ENCODE peak calls at places on chromosome 17, in eight cellular contexts. N is A549, O is pancreas, I is lower leg skin, S is neural crest cell, F is OCI-LY7, K is breast epithelium, Y is type B pancreatic cell. A is an unnamed sample.

GRCh38 chr17:10718547-10718946 is 11.3 kb downstream of the TMEM220 start:
- DNase-seq in S (no peak), K (no peak), O (no peak), Y (no peak), N (no peak), I (no peak), F (no peak), A (no peak)

GRCh38 chr17:4881761-4882555 is 17.4 kb upstream of the C17orf107 start:
- DNase-seq in N (peak), I (no peak), Y (no peak), S (no peak), K (peak), O (peak), F (peak), A (no peak)

GRCh38 chr17:43983515-43984411 is 20.7 kb upstream of the NAGS start:
- DNase-seq in N (peak), Y (no peak), F (no peak), O (no peak), S (peak), I (no peak), K (no peak), A (no peak)

GRCh38 chr17:410674-411401 is 58.2 kb upstream of the RPH3AL start:
- DNase-seq in S (no peak), O (no peak), N (peak), K (no peak), I (no peak), F (no peak), Y (no peak), A (peak)

GRCh38 chr17:45307290-45308015 is 9.4 kb downstream of the MAP3K14 start:
- DNase-seq in S (no peak), I (no peak), O (no peak), Y (no peak), K (no peak), N (peak), F (peak), A (no peak)

GRCh38 chr17:42520540-42520951 is 15.5 kb upstream of the NAGLU start:
- DNase-seq in N (no peak), K (no peak), F (peak), Y (no peak), O (no peak), I (no peak), S (peak), A (no peak)

GRCh38 chr17:72822358-72823023 is 270.0 kb downstream of the SLC39A11 start:
- DNase-seq in S (no peak), N (no peak), K (no peak), O (peak), Y (no peak), I (peak), F (no peak), A (no peak)

GRCh38 chr17:37392024-37392590 is 14.5 kb downstream of the ACACA start:
- DNase-seq in O (no peak), I (no peak), K (no peak), Y (no peak), F (no peak), N (peak), S (no peak), A (no peak)

GRCh38 chr17:45895969-45896793 is 1.8 kb downstream of the MAPT start:
- DNase-seq in N (peak), K (no peak), Y (no peak), S (no peak), F (no peak), I (no peak), O (no peak), A (no peak)

GRCh38 chr17:6279659-6280058 is 155.3 kb downstream of the AIPL1 start:
- DNase-seq in K (no peak), I (peak), O (no peak), N (peak), F (peak), S (no peak), Y (no peak), A (no peak)

GRCh38 chr17:15453246-15453645 is 14.2 kb downstream of the CDRT4 start:
- DNase-seq in N (no peak), I (peak), F (no peak), O (no peak), S (no peak), Y (no peak), K (no peak), A (no peak)

GRCh38 chr17:56708220-56708567 is 114.7 kb downstream of the NOG start:
- DNase-seq in K (no peak), Y (no peak), O (no peak), F (no peak), I (no peak), N (no peak), S (no peak), A (no peak)

GRCh38 chr17:29177871-29178749 is 2.1 kb downstream of the MYO18A start:
- DNase-seq in I (peak), N (peak), K (no peak), F (no peak), Y (no peak), S (no peak), O (no peak), A (no peak)

GRCh38 chr17:12983986-12984932 is 33.6 kb downstream of the ELAC2 start:
- DNase-seq in Y (no peak), N (no peak), K (no peak), I (no peak), S (no peak), F (no peak), O (peak), A (no peak)

GRCh38 chr17:64230551-64231408 is 32.3 kb downstream of the TEX2 start:
- DNase-seq in O (no peak), Y (no peak), I (no peak), N (peak), K (no peak), F (no peak), S (no peak), A (no peak)

GRCh38 chr17:73091770-73092517 is 544 bp downstream of the SLC39A11 start:
- DNase-seq in Y (no peak), K (peak), I (peak), S (no peak), F (peak), N (peak), O (peak), A (peak)

GRCh38 chr17:1239210-1239609 is 31.0 kb upstream of the BHLHA9 start:
- DNase-seq in Y (no peak), O (no peak), N (no peak), F (no peak), S (no peak), K (no peak), I (no peak), A (no peak)

GRCh38 chr17:28467456-28468025 is 5.9 kb upstream of the SLC13A2 start:
- DNase-seq in K (no peak), S (no peak), F (no peak), N (no peak), I (no peak), O (no peak), Y (no peak), A (no peak)

GRCh38 chr17:22464041-22464440 is 771.7 kb downstream of the KCNJ18 start:
- DNase-seq in S (no peak), K (no peak), Y (no peak), O (no peak), F (no peak), I (peak), N (no peak), A (no peak)

GRCh38 chr17:16328997-16329396 is 24.3 kb downstream of the CENPV start:
- DNase-seq in Y (no peak), O (no peak), K (no peak), I (no peak), F (no peak), S (no peak), N (no peak), A (no peak)

GRCh38 chr17:35051183-35051578 is 12.3 kb downstream of the RFFL start:
- DNase-seq in K (no peak), S (no peak), Y (no peak), O (no peak), F (peak), I (no peak), N (no peak), A (no peak)

GRCh38 chr17:42275527-42276358 is 448 bp downstream of the STAT5B start:
- DNase-seq in S (peak), I (no peak), O (no peak), K (no peak), F (peak), Y (peak), N (no peak), A (no peak)

GRCh38 chr17:4340914-4341615 is 25.4 kb downstream of the UBE2G1 start:
- DNase-seq in F (no peak), K (no peak), N (no peak), O (no peak), Y (no peak), I (no peak), S (no peak), A (no peak)

GRCh38 chr17:3843935-3844516 is 2.0 kb downstream of the NCBP3 start:
- DNase-seq in O (no peak), Y (no peak), F (peak), I (no peak), K (no peak), S (no peak), N (peak), A (no peak)

GRCh38 chr17:81924557-81925532 is 2.7 kb downstream of the MAFG start:
- DNase-seq in O (no peak), Y (no peak), F (no peak), S (no peak), N (peak), K (no peak), I (no peak), A (no peak)

GRCh38 chr17:1730345-1731193 is 6.1 kb downstream of the WDR81 start:
- DNase-seq in F (no peak), I (peak), K (peak), S (no peak), Y (no peak), O (peak), N (no peak), A (peak)

GRCh38 chr17:32264140-32264799 is 1.4 kb upstream of the RHBDL3 start:
- DNase-seq in N (peak), K (no peak), F (no peak), I (no peak), Y (no peak), S (no peak), O (no peak), A (no peak)

DNA sequence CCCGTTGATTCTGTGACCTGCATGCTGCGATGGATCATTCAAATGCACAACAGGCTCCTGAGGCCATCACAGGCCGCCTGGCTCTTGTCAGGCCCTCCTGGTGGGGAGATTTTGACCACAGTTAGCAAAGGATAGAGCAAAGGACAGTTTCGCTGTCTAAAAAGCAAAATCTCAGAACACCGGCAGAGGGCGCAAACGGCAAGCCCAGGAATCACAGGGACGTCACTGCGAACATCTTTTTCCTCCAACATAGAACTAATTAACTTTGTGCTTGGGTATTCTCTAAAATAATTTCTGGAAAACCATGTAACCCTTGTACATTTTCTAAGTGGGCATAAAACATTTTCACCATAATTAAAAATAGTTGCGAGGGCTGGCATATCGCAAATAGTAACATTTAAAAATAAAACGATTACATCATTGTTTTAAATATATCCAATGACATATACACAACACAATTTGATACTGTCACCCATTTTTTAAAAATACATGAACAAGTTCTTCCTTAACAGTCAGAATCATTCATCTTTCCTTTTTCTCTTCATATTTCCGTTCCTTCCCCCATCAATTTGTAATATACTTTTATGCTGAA is 19.7 kb upstream of the SLC47A1 start:
- DNase-seq in N (peak), K (peak), O (peak), Y (no peak), I (peak), S (peak), F (peak), A (peak)
- TF ChIP-seq CTCF in N (peak), K (peak), O (peak), Y (peak), I (no peak), S (peak), F (peak), A (peak)

GRCh38 chr17:50545306-50545705 is 1.7 kb upstream of the SPATA20 start:
- DNase-seq in Y (no peak), O (no peak), K (no peak), N (no peak), S (no peak), F (no peak), I (no peak), A (no peak)
- TF ChIP-seq CTCF in Y (no peak), O (no peak), K (no peak), N (no peak), S (no peak), F (no peak), I (no peak), A (no peak)

GRCh38 chr17:82931696-82932060 is 91.9 kb upstream of the ZNF750 start:
- DNase-seq in F (no peak), K (peak), Y (peak), O (no peak), S (no peak), N (no peak), I (peak), A (no peak)

GRCh38 chr17:82933006-82933310 is 93.1 kb upstream of the ZNF750 start:
- DNase-seq in O (no peak), Y (peak), K (peak), S (no peak), F (no peak), N (no peak), I (peak), A (peak)

GRCh38 chr17:82932146-82933005 is 92.6 kb upstream of the ZNF750 start:
- DNase-seq in S (no peak), I (peak), K (peak), O (no peak), F (no peak), N (no peak), Y (peak), A (no peak)

GRCh38 chr17:82935944-82936767 is 96.3 kb upstream of the ZNF750 start:
- DNase-seq in I (peak), N (no peak), K (peak), Y (peak), O (no peak), S (no peak), F (no peak), A (no peak)

DNA sequence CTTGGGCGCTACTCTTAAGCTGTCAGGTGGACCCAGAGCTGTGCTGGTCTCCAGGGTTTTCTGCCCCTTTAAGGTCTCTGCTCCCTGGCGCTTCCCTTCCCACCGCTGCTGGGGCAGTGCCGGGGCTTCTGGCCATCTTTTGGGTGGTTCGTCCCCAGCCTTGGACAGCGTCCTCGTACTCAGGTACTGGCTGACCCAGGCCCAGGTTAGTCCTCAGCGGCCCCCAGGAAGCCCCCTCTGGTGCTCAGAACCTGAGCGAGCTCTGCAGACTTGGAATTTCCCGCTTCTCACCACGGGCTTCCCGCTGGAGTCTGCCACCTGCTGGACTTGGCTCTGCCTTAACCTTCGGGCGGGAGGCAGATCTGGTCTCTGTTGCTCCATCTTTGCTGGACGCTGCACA is 94.1 kb upstream of the ZNF750 start:
- DNase-seq in I (peak), F (no peak), K (no peak), N (no peak), Y (peak), O (no peak), S (no peak), A (no peak)
- TF ChIP-seq CTCF in I (no peak), F (peak), K (no peak), N (no peak), Y (peak), O (no peak), S (no peak), A (no peak)

DNA sequence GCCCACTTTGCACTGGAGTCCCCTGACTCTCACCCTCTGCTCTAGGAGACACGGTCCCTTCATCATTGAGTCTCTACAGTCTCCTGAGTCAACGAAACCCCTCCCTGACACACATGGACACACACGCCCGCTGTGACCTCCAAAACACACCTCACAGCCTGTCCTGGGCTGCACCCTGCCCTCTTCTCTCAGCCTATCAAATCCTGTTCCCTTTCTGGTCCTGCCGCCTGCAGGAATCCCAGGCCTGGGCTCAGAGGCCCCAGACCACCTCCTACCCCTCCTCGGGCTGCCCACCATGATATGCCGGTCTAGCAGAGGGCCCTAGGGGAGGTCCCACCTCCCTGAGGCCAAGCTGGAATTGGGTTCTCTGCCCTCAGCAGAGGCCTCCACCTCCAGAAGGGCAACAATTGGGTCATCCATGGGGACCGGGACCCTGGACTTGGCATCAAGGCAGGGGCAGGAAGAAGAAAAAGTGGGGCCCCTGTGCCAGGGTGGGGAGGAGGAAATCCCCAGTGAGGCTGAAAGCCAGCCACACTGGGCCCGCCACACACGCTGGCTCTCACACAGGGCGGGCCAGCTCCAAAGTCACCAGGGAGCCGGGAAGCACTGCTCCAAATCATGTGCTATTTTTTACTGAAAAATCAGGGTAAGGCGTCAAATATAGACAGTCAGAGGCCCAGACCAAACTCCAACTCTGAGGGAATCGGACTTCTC is 3.4 kb downstream of the PPP1R9B start:
- DNase-seq in F (no peak), K (no peak), S (no peak), N (no peak), O (no peak), Y (no peak), I (no peak), A (no peak)
- TF ChIP-seq CTCF in F (no peak), K (no peak), S (no peak), N (no peak), O (no peak), Y (no peak), I (no peak), A (no peak)

GRCh38 chr17:66678061-66678460 is 156.9 kb upstream of the CACNG5 start:
- DNase-seq in O (no peak), I (no peak), Y (no peak), K (no peak), N (no peak), S (no peak), F (no peak), A (no peak)

GRCh38 chr17:66676421-66676820 is 158.5 kb upstream of the CACNG5 start:
- DNase-seq in Y (no peak), K (peak), O (peak), F (no peak), S (no peak), N (peak), I (peak), A (no peak)

GRCh38 chr17:66675273-66675990 is 159.5 kb upstream of the CACNG5 start:
- DNase-seq in K (no peak), O (no peak), F (no peak), S (no peak), I (peak), Y (no peak), N (no peak), A (no peak)

GRCh38 chr17:66677201-66677981 is 157.5 kb upstream of the CACNG5 start:
- DNase-seq in S (no peak), K (no peak), I (peak), Y (no peak), N (no peak), O (no peak), F (no peak), A (no peak)

GRCh38 chr17:66675991-66676371 is 158.9 kb upstream of the CACNG5 start:
- DNase-seq in K (no peak), I (peak), N (no peak), O (no peak), S (no peak), Y (no peak), F (no peak), A (no peak)
- TF ChIP-seq CTCF in K (no peak), I (no peak), N (no peak), O (no peak), S (no peak), Y (no peak), F (no peak), A (no peak)

GRCh38 chr17:80219777-80220708 is at the start of the genes SGSH and SLC26A11:
- DNase-seq in F (peak), O (peak), I (peak), S (peak), K (peak), Y (peak), N (peak), A (peak)
- TF ChIP-seq CTCF in F (peak), O (no peak), I (no peak), S (no peak), K (no peak), Y (peak), N (no peak), A (no peak)